ENCODE peak calls at places on chromosomes 5 and 9, in ten cellular contexts. R is RPMI7951, W is dermis blood vessel endothelial cell, U is cerebellum, P is foreskin keratinocyte, C is Kasumi-1, J is A172, D is sigmoid colon, S is MM.1S, H is fibroblast of the aortic adventitia. F is an unnamed sample.

GRCh38 chr9:105318729-105319513 is 74.5 kb downstream of the SLC44A1 start:
- DNase-seq in H (no peak), R (no peak), S (no peak), U (no peak), P (no peak), W (no peak), J (no peak), C (no peak), D (no peak), F (no peak)

GRCh38 chr5:1190296-1190695 is 11.1 kb upstream of the SLC6A19 start:
- DNase-seq in R (no peak), H (no peak), C (no peak), U (no peak), P (no peak), S (no peak), W (no peak), J (no peak), D (no peak), F (no peak)

GRCh38 chr9:127950513-127951210 is 13.0 kb upstream of the DPM2 start:
- DNase-seq in P (no peak), H (no peak), W (no peak), R (no peak), C (no peak), U (no peak), S (no peak), J (no peak), D (peak; percentile 82), F (no peak)

GRCh38 chr9:89668216-89668867 is 63.5 kb downstream of the GADD45G start:
- DNase-seq in S (no peak), H (no peak), D (no peak), R (no peak), P (no peak), C (no peak), U (no peak), J (no peak), W (no peak), F (no peak)

GRCh38 chr5:175246242-175246891 is 197.6 kb downstream of the DRD1 start:
- DNase-seq in J (peak; percentile 99), S (no peak), P (peak; percentile 89), W (no peak), R (peak; percentile 99), U (no peak), H (peak; percentile 85), C (no peak), D (no peak), F (peak; percentile 74)

GRCh38 chr5:13606051-13606450 is 338.4 kb downstream of the DNAH5 start:
- DNase-seq in R (peak; percentile 25), H (no peak), C (no peak), D (no peak), P (peak; percentile 82), S (no peak), J (peak; percentile 39), W (no peak), U (no peak), F (peak; percentile 85)

GRCh38 chr5:168162464-168162863 is 129.0 kb upstream of the WWC1 start:
- DNase-seq in H (no peak), P (no peak), W (no peak), S (no peak), C (no peak), D (no peak), R (peak; percentile 39), U (no peak), J (no peak), F (no peak)

GRCh38 chr9:14251146-14252071 is 62.5 kb downstream of the NFIB start:
- DNase-seq in S (no peak), W (peak; percentile 75), P (peak; percentile 86), U (peak; percentile 82), C (no peak), D (peak; percentile 88), R (peak; percentile 83), H (peak; percentile 94), J (peak; percentile 75), F (peak; percentile 86)

GRCh38 chr5:73231245-73231778 is 58.3 kb downstream of the TMEM174 start:
- DNase-seq in H (no peak), U (no peak), P (no peak), J (no peak), R (no peak), D (no peak), C (no peak), W (no peak), S (no peak), F (no peak)

GRCh38 chr9:133993635-133994253 is 1.6 kb upstream of the VAV2 start:
- DNase-seq in P (no peak), J (no peak), H (no peak), R (no peak), W (no peak), C (no peak), S (no peak), U (no peak), D (no peak), F (no peak)

GRCh38 chr5:114055318-114055788 is 306.5 kb upstream of the KCNN2 start:
- DNase-seq in P (no peak), R (peak; percentile 9), U (peak; percentile 66), W (peak; percentile 28), J (peak; percentile 19), H (no peak), C (no peak), S (no peak), D (peak; percentile 76), F (no peak)

GRCh38 chr9:27634879-27635278 is 61.6 kb upstream of the C9orf72 start:
- DNase-seq in D (no peak), H (no peak), W (no peak), J (no peak), P (no peak), C (peak; percentile 41), U (no peak), S (peak; percentile 19), R (no peak), F (no peak)

GRCh38 chr9:8845376-8845775 is 1045.8 kb upstream of the DMAC1 start:
- DNase-seq in H (no peak), U (no peak), D (no peak), P (no peak), J (no peak), R (no peak), W (no peak), C (no peak), S (no peak), F (no peak)

GRCh38 chr9:86644315-86645034 is 290.3 kb upstream of the TUT7 start:
- DNase-seq in H (no peak), U (no peak), S (no peak), D (no peak), C (no peak), J (no peak), W (no peak), P (no peak), R (no peak), F (no peak)

GRCh38 chr5:35884789-35885172 is 28.1 kb downstream of the IL7R start:
- DNase-seq in S (no peak), H (no peak), J (no peak), R (no peak), W (no peak), D (no peak), U (no peak), P (no peak), C (no peak), F (no peak)

GRCh38 chr9:133691191-133691590 is 47.0 kb downstream of the SARDH start:
- DNase-seq in C (no peak), R (no peak), W (no peak), D (no peak), H (no peak), P (no peak), U (no peak), S (no peak), J (no peak), F (no peak)

GRCh38 chr9:72473474-72474241 is 47.8 kb upstream of the TMC1 start:
- DNase-seq in S (peak; percentile 10), R (peak; percentile 55), W (peak; percentile 65), H (peak; percentile 64), D (no peak), U (no peak), P (peak; percentile 47), J (peak; percentile 64), C (no peak), F (peak; percentile 59)

GRCh38 chr5:90866333-90866732 is 307.7 kb downstream of the ADGRV1 start:
- DNase-seq in H (peak; percentile 56), U (peak; percentile 35), J (peak; percentile 28), D (no peak), R (peak; percentile 24), C (peak; percentile 78), P (no peak), W (peak; percentile 64), S (no peak), F (no peak)

GRCh38 chr5:157463621-157464407 is 3.8 kb downstream of the NIPAL4 start:
- DNase-seq in U (no peak), P (peak; percentile 82), R (peak; percentile 85), H (no peak), W (no peak), J (peak; percentile 64), S (no peak), C (no peak), D (no peak), F (peak; percentile 70)

GRCh38 chr5:171386861-171387254 is 791 bp upstream of the NPM1 start:
- DNase-seq in S (no peak), P (no peak), U (no peak), C (no peak), J (no peak), H (no peak), D (no peak), R (peak; percentile 13), W (peak; percentile 43), F (no peak)

GRCh38 chr9:134403682-134404301 is 77.5 kb downstream of the RXRA start:
- DNase-seq in W (no peak), D (peak; percentile 92), J (peak; percentile 91), H (peak; percentile 93), R (no peak), U (peak; percentile 72), S (peak; percentile 23), P (no peak), C (peak; percentile 54), F (no peak)

GRCh38 chr5:76099286-76099702 is 16.1 kb downstream of the SV2C start:
- DNase-seq in H (no peak), D (no peak), W (no peak), P (no peak), U (no peak), J (no peak), R (no peak), S (peak; percentile 82), C (no peak), F (no peak)

GRCh38 chr5:17065468-17065867 is 129.4 kb upstream of the MYO10 start:
- DNase-seq in U (no peak), J (no peak), H (no peak), P (no peak), D (no peak), W (no peak), C (no peak), S (no peak), R (no peak), F (no peak)

GRCh38 chr9:14343948-14344547 is 30.1 kb upstream of the NFIB start:
- DNase-seq in R (no peak), U (peak; percentile 68), C (no peak), D (no peak), H (no peak), W (peak; percentile 47), S (no peak), J (no peak), P (no peak), F (no peak)

GRCh38 chr5:166651234-166651633 is 1640.2 kb upstream of the WWC1 start:
- DNase-seq in U (no peak), W (no peak), P (no peak), C (no peak), H (no peak), R (no peak), J (no peak), S (no peak), D (no peak), F (no peak)

GRCh38 chr5:143403357-143403606 is 204 bp downstream of the NR3C1 start:
- DNase-seq in S (no peak), D (no peak), P (no peak), R (no peak), W (no peak), C (no peak), H (no peak), U (no peak), J (no peak), F (no peak)

GRCh38 chr5:139690385-139691274 is 42.5 kb downstream of the CXXC5 start:
- DNase-seq in U (no peak), J (peak; percentile 88), S (no peak), P (no peak), D (no peak), C (no peak), W (no peak), H (peak; percentile 67), R (peak; percentile 55), F (no peak)